ENCODE peak calls at places on chromosomes 16 and 17, in nine cellular contexts. K is lower leg skin; H is stimulated activated CD4-positive, alpha-beta T cell treated with anti-CD3 and anti-CD28 coated beads, Interleukin-12 subunit alpha, Interleukin-12 subunit beta, amount 100 ng/mL, for 48 hours; B is GM04503; Z is Jurkat, Clone E6-1; I is effector memory CD8-positive, alpha-beta T cell; V is RCC 7860; O is ureter; G is activated naive CD8-positive, alpha-beta T cell treated with anti-CD3 and anti-CD28 coated beads for 36 hours. J is an unnamed sample.
A peak's percentile ranks its signal among the peaks of the same experiment; 100 is the strongest.

GRCh38 chr16:74143171-74143570 is 153.4 kb upstream of the PSMD7 start:
- DNase-seq in K (no peak), H (no peak), B (no peak), Z (no peak), I (no peak), V (no peak), O (no peak), G (no peak), J (no peak)

GRCh38 chr17:788551-788950 is 6.4 kb downstream of the MRM3 start:
- DNase-seq in K (peak; percentile 80), H (no peak), B (no peak), Z (no peak), I (no peak), V (no peak), O (no peak), G (no peak), J (no peak)

GRCh38 chr17:54662978-54663876 is 237.4 kb upstream of the TOM1L1 start:
- DNase-seq in K (no peak), H (no peak), B (no peak), Z (no peak), I (no peak), V (no peak), O (no peak), G (no peak), J (no peak)

GRCh38 chr16:68921654-68922053 is 78.3 kb downstream of the TANGO6 start:
- DNase-seq in K (peak; percentile 20), H (no peak), B (no peak), Z (no peak), I (no peak), V (peak; percentile 92), O (peak; percentile 60), G (no peak), J (no peak)

GRCh38 chr17:67377727-67378443 is 804 bp downstream of the PITPNC1 start:
- DNase-seq in K (peak; percentile 91), H (no peak), B (no peak), Z (peak; percentile 26), I (peak; percentile 52), V (no peak), O (peak; percentile 63), G (peak; percentile 69), J (peak; percentile 81)

GRCh38 chr16:35691057-35691456 is 2231.6 kb downstream of the TP53TG3F start:
- DNase-seq in K (no peak), H (no peak), B (no peak), Z (no peak), I (no peak), V (no peak), O (no peak), G (no peak), J (peak; percentile 36)

GRCh38 chr17:69870091-69870530 is 204.9 kb upstream of the KCNJ16 start:
- DNase-seq in K (no peak), H (no peak), B (no peak), Z (no peak), I (no peak), V (peak; percentile 99), O (no peak), G (no peak), J (no peak)

GRCh38 chr16:70764632-70765031 is 36.3 kb downstream of the VAC14 start:
- DNase-seq in K (no peak), H (no peak), B (no peak), Z (no peak), I (no peak), V (no peak), O (no peak), G (no peak), J (no peak)

GRCh38 chr16:14303654-14304394 is 232.7 kb downstream of the MRTFB start:
- DNase-seq in K (peak; percentile 89), H (no peak), B (no peak), Z (no peak), I (no peak), V (no peak), O (no peak), G (no peak), J (no peak)

GRCh38 chr17:13568746-13569739 is 32.7 kb downstream of the HS3ST3A1 start:
- DNase-seq in K (no peak), H (no peak), B (no peak), Z (no peak), I (no peak), V (no peak), O (no peak), G (no peak), J (no peak)

GRCh38 chr17:10062757-10063385 is 135.5 kb downstream of the GAS7 start:
- DNase-seq in K (no peak), H (no peak), B (no peak), Z (no peak), I (no peak), V (no peak), O (no peak), G (no peak), J (no peak)

GRCh38 chr16:2919511-2920255 is 8.0 kb downstream of the FLYWCH1 start:
- DNase-seq in K (peak; percentile 91), H (no peak), B (peak; percentile 34), Z (peak; percentile 51), I (peak; percentile 74), V (peak; percentile 31), O (peak; percentile 65), G (peak; percentile 59), J (no peak)

GRCh38 chr17:78130080-78130438 is 512 bp upstream of the TMC8 start:
- DNase-seq in K (no peak), H (no peak), B (no peak), Z (no peak), I (no peak), V (no peak), O (no peak), G (no peak), J (no peak)

J was measured in coronary artery.